ENCODE peak calls at places on chromosomes 5 and 9, in six cellular contexts. H is thoracic aorta, W is IMR-90, R is A549, T is osteocyte, X is choroid plexus epithelial cell. U is an unnamed sample.

GRCh38 chr5:32951878-32952277 is 240.8 kb downstream of the NPR3 start:
- DNase-seq in H (no peak), W (no peak), R (no peak), T (no peak), X (no peak), U (no peak)

GRCh38 chr9:69083321-69083720 is 47.8 kb downstream of the FXN start:
- DNase-seq in H (no peak), W (no peak), R (no peak), T (no peak), X (no peak), U (no peak)

GRCh38 chr5:35857004-35857345 is 284 bp downstream of the IL7R start:
- DNase-seq in H (no peak), W (no peak), R (no peak), T (no peak), X (no peak), U (no peak)

GRCh38 chr5:19855031-19855430 is 133.0 kb downstream of the CDH18 start:
- DNase-seq in H (no peak), W (peak), R (no peak), T (no peak), X (no peak), U (peak)

GRCh38 chr9:112689341-112689740 is 28.6 kb downstream of the INIP start:
- DNase-seq in H (no peak), W (no peak), R (no peak), T (no peak), X (no peak), U (no peak)

GRCh38 chr5:154723740-154724505 is 31.3 kb upstream of the LARP1 start:
- DNase-seq in H (no peak), W (peak), R (no peak), T (no peak), X (peak), U (peak)

GRCh38 chr9:102185371-102185770 is 446.9 kb upstream of the GRIN3A start:
- DNase-seq in H (no peak), W (no peak), R (no peak), T (no peak), X (no peak), U (no peak)

GRCh38 chr9:130370226-130370625 is 74.5 kb upstream of the ASS1 start:
- DNase-seq in H (no peak), W (no peak), R (no peak), T (no peak), X (no peak), U (no peak)

GRCh38 chr5:35230043-35230611 is at the start of gene PRLR:
- DNase-seq in H (no peak), W (peak), R (peak), T (no peak), X (peak), U (peak)

GRCh38 chr9:131758972-131759647 is 19.2 kb upstream of the RAPGEF1 start:
- DNase-seq in H (no peak), W (peak), R (no peak), T (no peak), X (no peak), U (peak)

GRCh38 chr5:74034738-74035137 is 408.7 kb downstream of the ARHGEF28 start:
- DNase-seq in H (no peak), W (peak), R (peak), T (no peak), X (peak), U (peak)

GRCh38 chr9:97906236-97906831 is 16.0 kb downstream of the TRMO start:
- DNase-seq in H (no peak), W (no peak), R (no peak), T (no peak), X (no peak), U (no peak)

GRCh38 chr9:136622538-136622948 is 40.2 kb upstream of the EGFL7 start:
- DNase-seq in H (no peak), W (no peak), R (no peak), T (no peak), X (no peak), U (no peak)

GRCh38 chr5:154995679-154996078 is 17.9 kb upstream of the KIF4B start:
- DNase-seq in H (no peak), W (no peak), R (no peak), T (no peak), X (no peak), U (no peak)

GRCh38 chr5:9714187-9714586 is 84.0 kb upstream of the TAS2R1 start:
- DNase-seq in H (no peak), W (peak), R (no peak), T (no peak), X (no peak), U (peak)

GRCh38 chr9:88578486-88579362 is 43.7 kb downstream of the NXNL2 start:
- DNase-seq in H (peak), W (peak), R (peak), T (peak), X (peak), U (peak)

GRCh38 chr9:89387197-89387849 is 69.0 kb downstream of the SECISBP2 start:
- DNase-seq in H (no peak), W (no peak), R (no peak), T (no peak), X (no peak), U (no peak)

GRCh38 chr5:152811985-152812384 is 406.9 kb upstream of the NMUR2 start:
- DNase-seq in H (no peak), W (no peak), R (peak), T (no peak), X (no peak), U (no peak)

GRCh38 chr5:132471944-132472343 is 18.6 kb downstream of the IRF1 start:
- DNase-seq in H (no peak), W (no peak), R (no peak), T (no peak), X (no peak), U (no peak)

GRCh38 chr9:104256031-104256709 is 162.1 kb downstream of the SMC2 start:
- DNase-seq in H (no peak), W (no peak), R (no peak), T (no peak), X (peak), U (no peak)

GRCh38 chr5:65769539-65769938 is 47.5 kb downstream of the NLN start:
- DNase-seq in H (no peak), W (peak), R (peak), T (no peak), X (peak), U (peak)

GRCh38 chr5:134503937-134504437 is 21.5 kb upstream of the JADE2 start:
- DNase-seq in H (no peak), W (peak), R (no peak), T (no peak), X (no peak), U (peak)

GRCh38 chr5:91311697-91312501 is 71.2 kb downstream of the ARRDC3 start:
- DNase-seq in H (peak), W (peak), R (peak), T (peak), X (peak), U (peak)

GRCh38 chr9:121388140-121388925 is 18.3 kb upstream of the STOM start:
- DNase-seq in H (no peak), W (peak), R (no peak), T (no peak), X (no peak), U (no peak)

GRCh38 chr5:143638654-143639053 is 173.3 kb upstream of the HMHB1 start:
- DNase-seq in H (no peak), W (no peak), R (no peak), T (no peak), X (no peak), U (no peak)

GRCh38 chr5:41637424-41637823 is 127.0 kb upstream of the PLCXD3 start:
- DNase-seq in H (no peak), W (no peak), R (no peak), T (no peak), X (no peak), U (no peak)

GRCh38 chr5:45737153-45737552 is 41.0 kb upstream of the HCN1 start:
- DNase-seq in H (no peak), W (no peak), R (no peak), T (no peak), X (no peak), U (no peak)

GRCh38 chr9:99859395-99859980 is 37.8 kb downstream of the NR4A3 start:
- DNase-seq in H (no peak), W (peak), R (no peak), T (no peak), X (no peak), U (no peak)

GRCh38 chr5:32471784-32472183 is 27.2 kb upstream of the ZFR start:
- DNase-seq in H (no peak), W (no peak), R (peak), T (no peak), X (no peak), U (no peak)

GRCh38 chr5:34598177-34598794 is 57.8 kb upstream of the RAI14 start:
- DNase-seq in H (peak), W (peak), R (peak), T (no peak), X (peak), U (peak)

GRCh38 chr5:392431-392988 is 50.5 kb upstream of the EXOC3 start:
- DNase-seq in H (no peak), W (peak), R (peak), T (peak), X (peak), U (no peak)

GRCh38 chr9:116452634-116453033 is 234.5 kb upstream of the TRIM32 start:
- DNase-seq in H (no peak), W (no peak), R (no peak), T (no peak), X (no peak), U (no peak)

GRCh38 chr5:80083115-80083890 is 48.2 kb downstream of the THBS4 start:
- DNase-seq in H (no peak), W (peak), R (peak), T (no peak), X (peak), U (peak)

GRCh38 chr5:113212244-113212920 is 222.4 kb downstream of the TSSK1B start:
- DNase-seq in H (no peak), W (peak), R (no peak), T (no peak), X (peak), U (peak)

DNA sequence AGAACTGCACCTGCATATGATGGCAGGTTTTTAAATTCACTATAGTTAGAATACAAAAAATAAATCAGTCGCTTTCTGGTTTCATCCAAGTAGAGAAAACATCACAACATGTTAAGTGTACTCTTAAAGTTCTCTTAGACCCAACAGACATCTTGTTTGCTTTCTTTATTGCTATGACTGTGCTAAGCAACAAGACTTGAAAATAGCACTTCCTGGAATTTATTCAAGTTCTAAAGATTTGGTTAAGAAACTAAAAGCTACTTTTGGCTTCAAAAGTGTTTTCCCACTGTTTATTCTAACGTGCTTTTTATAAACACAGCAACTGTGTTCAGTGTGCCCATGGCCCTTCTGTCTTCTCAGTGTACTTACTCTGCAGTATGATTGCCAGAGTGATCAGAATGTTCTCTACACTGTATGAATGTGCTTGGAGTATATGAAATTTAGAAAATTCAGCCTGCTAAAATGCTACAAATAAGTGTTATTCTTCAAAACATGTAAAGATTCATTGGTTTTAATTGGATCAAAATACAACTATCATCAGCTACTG is 109.7 kb downstream of the GIN1 start:
- DNase-seq in H (no peak), W (peak), R (no peak), T (no peak), X (peak), U (no peak)
- TF ChIP-seq CTCF in H (no peak), W (no peak), R (no peak), T (no peak), X (no peak), U (no peak)

GRCh38 chr5:147561435-147561834 is 51.6 kb upstream of the DPYSL3 start:
- DNase-seq in H (no peak), W (no peak), R (no peak), T (no peak), X (no peak), U (no peak)

GRCh38 chr5:147558826-147559225 is 49.0 kb upstream of the DPYSL3 start:
- DNase-seq in H (peak), W (peak), R (peak), T (no peak), X (peak), U (peak)

GRCh38 chr5:147558131-147558730 is 48.4 kb upstream of the DPYSL3 start:
- DNase-seq in H (no peak), W (peak), R (no peak), T (no peak), X (no peak), U (no peak)

GRCh38 chr5:147560982-147561381 is 51.1 kb upstream of the DPYSL3 start:
- DNase-seq in H (no peak), W (no peak), R (no peak), T (no peak), X (no peak), U (no peak)

DNA sequence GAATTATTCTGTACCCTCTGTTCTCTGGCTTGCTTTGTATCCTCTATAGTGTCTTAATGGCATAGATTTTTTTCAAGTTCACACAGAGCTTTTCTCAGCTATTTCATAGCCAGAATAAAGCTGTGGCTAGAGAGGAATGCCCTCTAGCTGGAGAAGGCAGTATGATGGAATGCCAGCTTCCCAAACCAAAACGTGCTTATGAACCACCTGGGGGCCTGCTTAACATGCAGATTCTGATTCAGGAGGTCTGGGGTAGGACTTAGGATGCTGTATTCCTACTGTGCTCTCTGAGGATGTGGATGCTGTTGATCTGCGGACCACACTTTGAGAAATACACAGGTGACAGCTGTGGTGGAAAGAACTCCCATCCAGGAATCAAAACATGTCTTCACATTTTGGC is 49.9 kb upstream of the DPYSL3 start:
- DNase-seq in H (no peak), W (no peak), R (no peak), T (no peak), X (peak), U (peak)
- TF ChIP-seq CTCF in H (no peak), W (peak), R (no peak), T (peak), X (peak), U (peak)

GRCh38 chr5:95985249-95985648 is 23.6 kb upstream of the ELL2 start:
- DNase-seq in H (no peak), W (no peak), R (no peak), T (no peak), X (no peak), U (no peak)
- TF ChIP-seq CTCF in H (peak), W (no peak), R (no peak), T (peak), X (no peak), U (no peak)

GRCh38 chr5:110413856-110414255 is 312.6 kb downstream of the TMEM232 start:
- DNase-seq in H (no peak), W (no peak), R (no peak), T (no peak), X (peak), U (no peak)

GRCh38 chr5:110414360-110414759 is 312.1 kb downstream of the TMEM232 start:
- DNase-seq in H (no peak), W (peak), R (no peak), T (no peak), X (peak), U (no peak)
- TF ChIP-seq CTCF in H (peak), W (no peak), R (no peak), T (peak), X (peak), U (peak)

DNA sequence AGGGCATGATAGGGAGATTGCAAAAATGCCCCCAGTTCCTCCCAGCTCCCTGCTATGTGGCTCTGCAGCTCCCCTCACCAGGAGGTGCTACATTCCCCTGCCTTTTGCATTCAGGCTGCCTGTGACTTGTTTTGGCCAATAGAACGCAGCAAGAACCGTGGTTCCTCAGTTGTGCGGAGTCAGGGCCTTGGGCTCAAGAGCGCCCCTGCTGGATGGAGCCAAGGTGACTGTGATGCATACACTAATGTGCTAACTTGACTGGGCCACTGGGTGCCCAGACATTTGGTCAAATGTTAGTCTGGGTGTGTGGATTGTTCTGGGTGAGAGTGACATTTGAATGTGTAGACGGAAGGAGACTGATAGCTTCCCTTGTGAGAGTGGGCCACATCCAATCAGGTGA is 123.3 kb upstream of the MVB12B start:
- DNase-seq in H (no peak), W (no peak), R (peak), T (no peak), X (no peak), U (no peak)
- TF ChIP-seq CTCF in H (no peak), W (no peak), R (no peak), T (peak), X (peak), U (peak)